ENCODE peak calls at places on chromosome 10, in five cellular contexts. Q is IMR-90, M is trophoblast cell, H is neuronal stem cell, O is mesendoderm. E is an unnamed sample.

GRCh38 chr10:110363572-110364411 is 59.1 kb upstream of the SMNDC1 start:
- DNase-seq in Q (no peak), M (no peak), H (no peak), O (no peak), E (no peak)

GRCh38 chr10:124009616-124010015 is 83.8 kb downstream of the CHST15 start:
- DNase-seq in Q (no peak), M (no peak), H (no peak), O (no peak), E (no peak)

GRCh38 chr10:30812018-30812851 is 182.7 kb upstream of the LYZL2 start:
- DNase-seq in Q (peak), M (no peak), H (no peak), O (no peak), E (peak)

GRCh38 chr10:103192451-103193106 is 493 bp downstream of the NT5C2 start:
- DNase-seq in Q (peak), M (peak), H (peak), O (peak), E (peak)

GRCh38 chr10:124280916-124281315 is 137.8 kb downstream of the OAT start:
- DNase-seq in Q (no peak), M (no peak), H (no peak), O (no peak), E (no peak)

GRCh38 chr10:86391236-86391840 is 24.7 kb upstream of the GRID1 start:
- DNase-seq in Q (no peak), M (no peak), H (no peak), O (no peak), E (no peak)

GRCh38 chr10:5034588-5034987 is 30.9 kb upstream of the AKR1C2 start:
- DNase-seq in Q (no peak), M (no peak), H (no peak), O (no peak), E (no peak)

GRCh38 chr10:80472234-80473095 is 18.4 kb downstream of the TSPAN14 start:
- DNase-seq in Q (peak), M (peak), H (no peak), O (no peak), E (peak)

GRCh38 chr10:121362026-121362425 is 236.2 kb downstream of the FGFR2 start:
- DNase-seq in Q (no peak), M (no peak), H (no peak), O (peak), E (no peak)

GRCh38 chr10:116829711-116830110 is 19.6 kb upstream of the ENO4 start:
- DNase-seq in Q (no peak), M (no peak), H (no peak), O (no peak), E (no peak)

GRCh38 chr10:10872035-10872673 is 145.5 kb upstream of the CELF2 start:
- DNase-seq in Q (peak), M (peak), H (no peak), O (peak), E (peak)

GRCh38 chr10:114388275-114388674 is 16.0 kb downstream of the AFAP1L2 start:
- DNase-seq in Q (no peak), M (no peak), H (no peak), O (no peak), E (peak)

GRCh38 chr10:60208676-60209269 is 180.9 kb downstream of the ANK3 start:
- DNase-seq in Q (peak), M (peak), H (peak), O (peak), E (peak)

GRCh38 chr10:14259696-14260595 is 70.8 kb downstream of the FRMD4A start:
- DNase-seq in Q (peak), M (peak), H (no peak), O (peak), E (peak)

GRCh38 chr10:77773631-77774426 is 136.2 kb upstream of the KCNMA1 start:
- DNase-seq in Q (no peak), M (peak), H (no peak), O (no peak), E (no peak)

GRCh38 chr10:17144757-17145156 is 15.1 kb upstream of the CUBN start:
- DNase-seq in Q (peak), M (no peak), H (no peak), O (no peak), E (no peak)

GRCh38 chr10:20372748-20373147 is 524.4 kb downstream of the NEBL start:
- DNase-seq in Q (no peak), M (no peak), H (no peak), O (peak), E (no peak)

GRCh38 chr10:85623342-85623741 is 743.3 kb downstream of the GRID1 start:
- DNase-seq in Q (no peak), M (no peak), H (no peak), O (no peak), E (no peak)

GRCh38 chr10:26488344-26488743 is 50.2 kb downstream of the APBB1IP start:
- DNase-seq in Q (no peak), M (peak), H (no peak), O (no peak), E (peak)

DNA sequence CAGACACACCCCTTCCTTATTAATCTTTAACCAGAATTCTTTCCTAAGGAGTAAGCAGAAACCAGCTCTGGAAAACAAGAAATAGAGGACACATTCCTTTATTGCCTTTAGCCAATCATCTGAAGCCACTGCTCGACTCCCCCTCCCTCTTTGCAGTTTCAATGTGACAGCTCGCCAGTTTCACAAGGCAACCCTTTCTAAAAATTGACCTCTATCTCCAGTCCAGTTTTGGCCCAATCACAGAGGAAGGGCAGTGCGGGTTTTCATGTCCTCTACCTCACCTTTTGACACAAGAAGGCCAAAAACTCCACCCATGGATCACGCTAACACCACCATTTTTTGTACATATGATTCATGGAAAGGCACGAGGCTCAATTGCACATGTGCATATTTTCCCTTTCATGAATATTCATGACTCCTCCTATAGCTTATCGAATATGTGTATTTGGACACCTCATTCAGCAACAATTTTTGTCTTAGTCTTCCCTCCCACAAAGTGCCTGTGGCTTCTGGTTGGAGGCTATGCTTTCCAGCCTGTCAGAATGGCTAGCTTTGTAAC is 24.3 kb downstream of the IFIT3 start:
- DNase-seq in Q (peak), M (peak), H (no peak), O (peak), E (peak)
- H2AK5ac ChIP-seq in Q (peak), M (no peak), H (no peak), O (no peak), E (no peak)

GRCh38 chr10:104766341-104766740 is 125.3 kb downstream of the SORCS3 start:
- DNase-seq in Q (no peak), M (no peak), H (no peak), O (no peak), E (no peak)
- H2AK5ac ChIP-seq in Q (no peak), M (no peak), H (no peak), O (no peak), E (no peak)

GRCh38 chr10:63505562-63505961 is 15.6 kb upstream of the REEP3 start:
- DNase-seq in Q (no peak), M (no peak), H (no peak), O (no peak), E (no peak)

GRCh38 chr10:63503395-63503794 is 17.8 kb upstream of the REEP3 start:
- DNase-seq in Q (no peak), M (peak), H (no peak), O (no peak), E (no peak)

GRCh38 chr10:63506554-63506953 is 14.6 kb upstream of the REEP3 start:
- DNase-seq in Q (no peak), M (no peak), H (no peak), O (no peak), E (no peak)

GRCh38 chr10:63502832-63503231 is 18.4 kb upstream of the REEP3 start:
- DNase-seq in Q (no peak), M (no peak), H (no peak), O (no peak), E (no peak)

DNA sequence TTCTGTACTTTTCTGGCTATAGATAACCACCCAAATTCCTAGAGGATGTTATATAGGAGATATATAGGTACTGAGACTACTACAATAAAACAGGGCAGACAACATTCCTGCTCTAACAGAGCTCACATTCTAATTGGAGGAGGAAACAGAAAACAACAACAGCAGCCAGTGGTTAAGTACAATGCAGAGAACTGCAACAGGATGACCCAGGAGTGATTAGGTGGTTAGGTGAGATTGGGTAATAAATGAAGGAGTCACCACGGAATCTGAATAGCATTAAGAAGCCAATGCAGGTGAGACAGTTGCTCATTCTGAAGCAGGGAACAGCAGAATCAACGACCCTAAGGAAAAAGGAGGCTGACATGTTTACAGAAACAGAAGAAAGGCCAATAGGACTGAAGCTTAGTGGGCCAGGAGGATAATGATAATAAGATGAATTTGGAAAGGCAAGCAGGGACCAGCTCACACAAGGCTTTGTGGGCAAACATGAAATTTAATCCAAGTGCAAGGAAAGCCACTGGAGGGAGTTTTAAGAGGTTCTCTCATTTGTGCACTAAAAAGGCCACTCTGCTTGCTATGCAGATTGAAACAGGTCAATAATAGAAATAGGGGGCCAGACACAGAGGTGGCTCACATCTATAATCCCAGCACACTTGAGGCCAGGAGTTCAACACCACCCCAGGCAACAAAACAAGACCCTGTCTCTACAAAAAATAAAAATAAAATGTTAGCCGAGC is 16.9 kb upstream of the REEP3 start:
- DNase-seq in Q (no peak), M (peak), H (no peak), O (peak), E (no peak)
- H2AK5ac ChIP-seq in Q (no peak), M (no peak), H (no peak), O (no peak), E (no peak)

GRCh38 chr10:132417957-132418441 is 21.0 kb downstream of the PWWP2B start:
- DNase-seq in Q (no peak), M (peak), H (no peak), O (peak), E (no peak)

GRCh38 chr10:132419631-132420468 is 22.9 kb downstream of the PWWP2B start:
- DNase-seq in Q (no peak), M (peak), H (no peak), O (no peak), E (no peak)

GRCh38 chr10:132417249-132417878 is 20.4 kb downstream of the PWWP2B start:
- DNase-seq in Q (no peak), M (no peak), H (no peak), O (no peak), E (no peak)

GRCh38 chr10:132420469-132421376 is 23.7 kb downstream of the PWWP2B start:
- DNase-seq in Q (no peak), M (peak), H (no peak), O (no peak), E (no peak)

GRCh38 chr10:132418520-132419416 is 21.8 kb downstream of the PWWP2B start:
- DNase-seq in Q (no peak), M (peak), H (no peak), O (peak), E (no peak)
- H2AK5ac ChIP-seq in Q (no peak), M (peak), H (peak), O (no peak), E (no peak)

DNA sequence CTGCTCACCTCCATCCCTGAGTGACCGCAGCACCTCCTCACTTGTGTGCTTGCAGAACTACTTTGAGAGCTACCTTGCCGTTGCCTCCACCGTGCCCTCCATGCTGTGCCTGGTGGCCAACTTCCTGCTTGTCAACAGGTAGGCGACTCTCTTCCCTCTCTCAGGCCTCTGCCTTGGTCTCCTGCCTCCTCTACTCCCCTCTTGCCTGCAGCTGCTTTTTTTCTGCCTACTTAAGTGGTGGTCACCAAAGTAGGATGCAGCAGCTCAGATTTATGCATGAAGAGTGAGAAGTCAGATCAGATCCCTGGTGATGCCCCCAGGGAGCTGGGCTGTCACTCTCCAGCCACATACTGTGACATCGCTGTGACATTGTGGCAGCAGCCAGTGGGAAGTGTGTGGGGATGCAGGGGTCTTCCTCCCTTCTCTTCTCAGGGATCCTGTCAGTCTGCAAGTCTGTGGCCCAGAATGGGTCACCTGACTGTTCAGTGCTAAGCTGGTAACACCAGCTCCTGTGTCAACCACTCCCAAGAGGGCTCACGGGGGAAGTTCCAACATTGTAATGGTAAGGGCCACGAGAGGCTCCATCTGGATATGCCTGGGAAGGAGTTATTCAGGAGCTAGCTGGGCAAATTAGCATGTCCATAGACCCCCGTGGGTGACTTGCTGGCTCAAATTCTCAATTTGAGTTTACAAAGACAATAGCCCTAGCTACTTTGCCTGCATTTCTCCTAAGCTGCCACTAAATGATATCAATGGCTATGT is 25.3 kb downstream of the SLC29A3 start:
- DNase-seq in Q (no peak), M (no peak), H (no peak), O (peak), E (no peak)
- H2AK5ac ChIP-seq in Q (no peak), M (peak), H (peak), O (no peak), E (no peak)

GRCh38 chr10:71262817-71263216 is 50.4 kb downstream of the UNC5B start:
- DNase-seq in Q (no peak), M (no peak), H (no peak), O (no peak), E (no peak)
- H2AK5ac ChIP-seq in Q (peak), M (peak), H (peak), O (peak), E (no peak)